ENCODE peak calls at places on chromosomes 6 and 20, in eight cellular contexts. One of them, this sample, is unnamed.

GRCh38 chr6:44923416-44923815 is 404.7 kb upstream of the RUNX2 start:
- DNase-seq in right cardiac atrium: no peak
- DNase-seq in GM23248: no peak
- DNase-seq in GM12891: no peak
- DNase-seq in stimulated activated CD4-positive, alpha-beta T cell treated with anti-CD3 and anti-CD28 coated beads, Interleukin-4, amount 100 ng/mL, for 48 hours: no peak
- DNase-seq in activated T-helper 9 cell treated with anti-CD3 and anti-CD28 coated beads, Interleukin-2, amount 50 U/mL, for 16 hours: no peak
- DNase-seq in psoas muscle: no peak
- DNase-seq in lower lobe of right lung: no peak
- DNase-seq in this sample: no peak

GRCh38 chr6:41885930-41886329 is 9.2 kb downstream of the USP49 start:
- DNase-seq in lower lobe of right lung: no peak
- DNase-seq in right cardiac atrium: no peak
- DNase-seq in GM23248: no peak
- DNase-seq in psoas muscle: no peak
- DNase-seq in GM12891: no peak
- DNase-seq in activated T-helper 9 cell treated with anti-CD3 and anti-CD28 coated beads, Interleukin-2, amount 50 U/mL, for 16 hours: no peak
- DNase-seq in stimulated activated CD4-positive, alpha-beta T cell treated with anti-CD3 and anti-CD28 coated beads, Interleukin-4, amount 100 ng/mL, for 48 hours: no peak
- DNase-seq in this sample: no peak

GRCh38 chr20:59299961-59300340 is 460 bp upstream of the EDN3 start:
- DNase-seq in psoas muscle: no peak
- DNase-seq in stimulated activated CD4-positive, alpha-beta T cell treated with anti-CD3 and anti-CD28 coated beads, Interleukin-4, amount 100 ng/mL, for 48 hours: no peak
- DNase-seq in GM12891: no peak
- DNase-seq in GM23248: no peak
- DNase-seq in activated T-helper 9 cell treated with anti-CD3 and anti-CD28 coated beads, Interleukin-2, amount 50 U/mL, for 16 hours: no peak
- DNase-seq in right cardiac atrium: no peak
- DNase-seq in lower lobe of right lung: no peak
- DNase-seq in this sample: no peak

GRCh38 chr6:157637941-157638340 is 185.1 kb upstream of the SNX9 start:
- DNase-seq in psoas muscle: no peak
- DNase-seq in GM12891: no peak
- DNase-seq in GM23248: no peak
- DNase-seq in activated T-helper 9 cell treated with anti-CD3 and anti-CD28 coated beads, Interleukin-2, amount 50 U/mL, for 16 hours: no peak
- DNase-seq in right cardiac atrium: no peak
- DNase-seq in stimulated activated CD4-positive, alpha-beta T cell treated with anti-CD3 and anti-CD28 coated beads, Interleukin-4, amount 100 ng/mL, for 48 hours: no peak
- DNase-seq in lower lobe of right lung: no peak
- DNase-seq in this sample: no peak

GRCh38 chr6:89986650-89987074 is 92.4 kb downstream of the GJA10 start:
- DNase-seq in activated T-helper 9 cell treated with anti-CD3 and anti-CD28 coated beads, Interleukin-2, amount 50 U/mL, for 16 hours: no peak
- DNase-seq in right cardiac atrium: no peak
- DNase-seq in psoas muscle: no peak
- DNase-seq in lower lobe of right lung: no peak
- DNase-seq in stimulated activated CD4-positive, alpha-beta T cell treated with anti-CD3 and anti-CD28 coated beads, Interleukin-4, amount 100 ng/mL, for 48 hours: no peak
- DNase-seq in GM12891: no peak
- DNase-seq in GM23248: peak
- DNase-seq in this sample: no peak

GRCh38 chr20:46226602-46227001 is 81.7 kb downstream of the CDH22 start:
- DNase-seq in psoas muscle: no peak
- DNase-seq in lower lobe of right lung: no peak
- DNase-seq in GM12891: no peak
- DNase-seq in right cardiac atrium: no peak
- DNase-seq in GM23248: peak
- DNase-seq in stimulated activated CD4-positive, alpha-beta T cell treated with anti-CD3 and anti-CD28 coated beads, Interleukin-4, amount 100 ng/mL, for 48 hours: no peak
- DNase-seq in activated T-helper 9 cell treated with anti-CD3 and anti-CD28 coated beads, Interleukin-2, amount 50 U/mL, for 16 hours: no peak
- DNase-seq in this sample: no peak

GRCh38 chr20:56685879-56686278 is 56.8 kb downstream of the TFAP2C start:
- DNase-seq in GM12891: no peak
- DNase-seq in activated T-helper 9 cell treated with anti-CD3 and anti-CD28 coated beads, Interleukin-2, amount 50 U/mL, for 16 hours: no peak
- DNase-seq in right cardiac atrium: no peak
- DNase-seq in lower lobe of right lung: no peak
- DNase-seq in stimulated activated CD4-positive, alpha-beta T cell treated with anti-CD3 and anti-CD28 coated beads, Interleukin-4, amount 100 ng/mL, for 48 hours: no peak
- DNase-seq in GM23248: no peak
- DNase-seq in psoas muscle: no peak
- DNase-seq in this sample: no peak

GRCh38 chr6:136123464-136123863 is 126.6 kb downstream of the MTFR2 start:
- DNase-seq in GM12891: no peak
- DNase-seq in activated T-helper 9 cell treated with anti-CD3 and anti-CD28 coated beads, Interleukin-2, amount 50 U/mL, for 16 hours: no peak
- DNase-seq in stimulated activated CD4-positive, alpha-beta T cell treated with anti-CD3 and anti-CD28 coated beads, Interleukin-4, amount 100 ng/mL, for 48 hours: no peak
- DNase-seq in lower lobe of right lung: no peak
- DNase-seq in GM23248: peak
- DNase-seq in right cardiac atrium: no peak
- DNase-seq in psoas muscle: no peak
- DNase-seq in this sample: no peak

GRCh38 chr20:23050847-23051627 is 1.6 kb upstream of the THBD start:
- DNase-seq in GM23248: peak
- DNase-seq in psoas muscle: peak
- DNase-seq in lower lobe of right lung: peak
- DNase-seq in GM12891: peak
- DNase-seq in stimulated activated CD4-positive, alpha-beta T cell treated with anti-CD3 and anti-CD28 coated beads, Interleukin-4, amount 100 ng/mL, for 48 hours: peak
- DNase-seq in activated T-helper 9 cell treated with anti-CD3 and anti-CD28 coated beads, Interleukin-2, amount 50 U/mL, for 16 hours: no peak
- DNase-seq in right cardiac atrium: peak
- DNase-seq in this sample: no peak

GRCh38 chr6:90414352-90414751 is 117.7 kb upstream of the BACH2 start:
- DNase-seq in lower lobe of right lung: no peak
- DNase-seq in right cardiac atrium: no peak
- DNase-seq in stimulated activated CD4-positive, alpha-beta T cell treated with anti-CD3 and anti-CD28 coated beads, Interleukin-4, amount 100 ng/mL, for 48 hours: no peak
- DNase-seq in GM23248: no peak
- DNase-seq in GM12891: no peak
- DNase-seq in activated T-helper 9 cell treated with anti-CD3 and anti-CD28 coated beads, Interleukin-2, amount 50 U/mL, for 16 hours: no peak
- DNase-seq in psoas muscle: no peak
- DNase-seq in this sample: no peak

GRCh38 chr6:112979830-112980229 is 632.7 kb downstream of the RFPL4B start:
- DNase-seq in GM12891: no peak
- DNase-seq in stimulated activated CD4-positive, alpha-beta T cell treated with anti-CD3 and anti-CD28 coated beads, Interleukin-4, amount 100 ng/mL, for 48 hours: no peak
- DNase-seq in psoas muscle: no peak
- DNase-seq in GM23248: peak
- DNase-seq in activated T-helper 9 cell treated with anti-CD3 and anti-CD28 coated beads, Interleukin-2, amount 50 U/mL, for 16 hours: no peak
- DNase-seq in right cardiac atrium: no peak
- DNase-seq in lower lobe of right lung: no peak
- DNase-seq in this sample: no peak

GRCh38 chr20:346640-347316 is at the start of gene NRSN2:
- DNase-seq in activated T-helper 9 cell treated with anti-CD3 and anti-CD28 coated beads, Interleukin-2, amount 50 U/mL, for 16 hours: no peak
- DNase-seq in right cardiac atrium: peak
- DNase-seq in GM23248: peak
- DNase-seq in GM12891: peak
- DNase-seq in stimulated activated CD4-positive, alpha-beta T cell treated with anti-CD3 and anti-CD28 coated beads, Interleukin-4, amount 100 ng/mL, for 48 hours: no peak
- DNase-seq in lower lobe of right lung: peak
- DNase-seq in psoas muscle: peak
- DNase-seq in this sample: no peak

GRCh38 chr6:89843070-89843469 is 13.4 kb downstream of the CASP8AP2 start:
- DNase-seq in activated T-helper 9 cell treated with anti-CD3 and anti-CD28 coated beads, Interleukin-2, amount 50 U/mL, for 16 hours: no peak
- DNase-seq in GM12891: no peak
- DNase-seq in psoas muscle: no peak
- DNase-seq in stimulated activated CD4-positive, alpha-beta T cell treated with anti-CD3 and anti-CD28 coated beads, Interleukin-4, amount 100 ng/mL, for 48 hours: no peak
- DNase-seq in GM23248: peak
- DNase-seq in right cardiac atrium: no peak
- DNase-seq in lower lobe of right lung: no peak
- DNase-seq in this sample: no peak

GRCh38 chr20:24425523-24425922 is 43.9 kb upstream of the SYNDIG1 start:
- DNase-seq in activated T-helper 9 cell treated with anti-CD3 and anti-CD28 coated beads, Interleukin-2, amount 50 U/mL, for 16 hours: no peak
- DNase-seq in lower lobe of right lung: no peak
- DNase-seq in GM12891: no peak
- DNase-seq in right cardiac atrium: no peak
- DNase-seq in psoas muscle: no peak
- DNase-seq in stimulated activated CD4-positive, alpha-beta T cell treated with anti-CD3 and anti-CD28 coated beads, Interleukin-4, amount 100 ng/mL, for 48 hours: no peak
- DNase-seq in GM23248: no peak
- DNase-seq in this sample: no peak

GRCh38 chr6:35050291-35050987 is 90.7 kb downstream of the TCP11 start:
- DNase-seq in psoas muscle: no peak
- DNase-seq in stimulated activated CD4-positive, alpha-beta T cell treated with anti-CD3 and anti-CD28 coated beads, Interleukin-4, amount 100 ng/mL, for 48 hours: no peak
- DNase-seq in activated T-helper 9 cell treated with anti-CD3 and anti-CD28 coated beads, Interleukin-2, amount 50 U/mL, for 16 hours: no peak
- DNase-seq in right cardiac atrium: no peak
- DNase-seq in GM12891: no peak
- DNase-seq in lower lobe of right lung: no peak
- DNase-seq in GM23248: no peak
- DNase-seq in this sample: no peak

GRCh38 chr6:84466521-84466920 is 239.1 kb upstream of the CEP162 start:
- DNase-seq in GM12891: no peak
- DNase-seq in activated T-helper 9 cell treated with anti-CD3 and anti-CD28 coated beads, Interleukin-2, amount 50 U/mL, for 16 hours: no peak
- DNase-seq in GM23248: peak
- DNase-seq in stimulated activated CD4-positive, alpha-beta T cell treated with anti-CD3 and anti-CD28 coated beads, Interleukin-4, amount 100 ng/mL, for 48 hours: no peak
- DNase-seq in psoas muscle: no peak
- DNase-seq in right cardiac atrium: no peak
- DNase-seq in lower lobe of right lung: no peak
- DNase-seq in this sample: no peak

GRCh38 chr20:1637755-1638154 is 17.9 kb upstream of the SIRPB1 start:
- DNase-seq in activated T-helper 9 cell treated with anti-CD3 and anti-CD28 coated beads, Interleukin-2, amount 50 U/mL, for 16 hours: no peak
- DNase-seq in stimulated activated CD4-positive, alpha-beta T cell treated with anti-CD3 and anti-CD28 coated beads, Interleukin-4, amount 100 ng/mL, for 48 hours: no peak
- DNase-seq in psoas muscle: no peak
- DNase-seq in right cardiac atrium: no peak
- DNase-seq in GM23248: no peak
- DNase-seq in lower lobe of right lung: no peak
- DNase-seq in GM12891: no peak
- DNase-seq in this sample: no peak

GRCh38 chr6:77893391-77893790 is 240.6 kb downstream of the MEI4 start:
- DNase-seq in psoas muscle: no peak
- DNase-seq in right cardiac atrium: no peak
- DNase-seq in activated T-helper 9 cell treated with anti-CD3 and anti-CD28 coated beads, Interleukin-2, amount 50 U/mL, for 16 hours: no peak
- DNase-seq in lower lobe of right lung: no peak
- DNase-seq in GM12891: no peak
- DNase-seq in stimulated activated CD4-positive, alpha-beta T cell treated with anti-CD3 and anti-CD28 coated beads, Interleukin-4, amount 100 ng/mL, for 48 hours: no peak
- DNase-seq in GM23248: no peak
- DNase-seq in this sample: no peak

GRCh38 chr6:167858086-167858591 is 31.4 kb downstream of the AFDN start:
- DNase-seq in right cardiac atrium: no peak
- DNase-seq in GM23248: peak
- DNase-seq in stimulated activated CD4-positive, alpha-beta T cell treated with anti-CD3 and anti-CD28 coated beads, Interleukin-4, amount 100 ng/mL, for 48 hours: no peak
- DNase-seq in lower lobe of right lung: no peak
- DNase-seq in activated T-helper 9 cell treated with anti-CD3 and anti-CD28 coated beads, Interleukin-2, amount 50 U/mL, for 16 hours: no peak
- DNase-seq in GM12891: no peak
- DNase-seq in psoas muscle: no peak
- DNase-seq in this sample: no peak

GRCh38 chr6:140178550-140179334 is 804.3 kb upstream of the CITED2 start:
- DNase-seq in stimulated activated CD4-positive, alpha-beta T cell treated with anti-CD3 and anti-CD28 coated beads, Interleukin-4, amount 100 ng/mL, for 48 hours: no peak
- DNase-seq in psoas muscle: no peak
- DNase-seq in lower lobe of right lung: no peak
- DNase-seq in GM12891: no peak
- DNase-seq in GM23248: peak
- DNase-seq in activated T-helper 9 cell treated with anti-CD3 and anti-CD28 coated beads, Interleukin-2, amount 50 U/mL, for 16 hours: no peak
- DNase-seq in right cardiac atrium: no peak
- DNase-seq in this sample: no peak

GRCh38 chr6:28491984-28492317 is 23.6 kb downstream of the GPX6 start:
- DNase-seq in GM12891: no peak
- DNase-seq in GM23248: no peak
- DNase-seq in stimulated activated CD4-positive, alpha-beta T cell treated with anti-CD3 and anti-CD28 coated beads, Interleukin-4, amount 100 ng/mL, for 48 hours: no peak
- DNase-seq in right cardiac atrium: no peak
- DNase-seq in psoas muscle: no peak
- DNase-seq in activated T-helper 9 cell treated with anti-CD3 and anti-CD28 coated beads, Interleukin-2, amount 50 U/mL, for 16 hours: no peak
- DNase-seq in lower lobe of right lung: no peak
- DNase-seq in this sample: no peak

GRCh38 chr6:36698871-36699271 is 1.2 kb downstream of the RAB44 start:
- DNase-seq in activated T-helper 9 cell treated with anti-CD3 and anti-CD28 coated beads, Interleukin-2, amount 50 U/mL, for 16 hours: no peak
- DNase-seq in right cardiac atrium: no peak
- DNase-seq in stimulated activated CD4-positive, alpha-beta T cell treated with anti-CD3 and anti-CD28 coated beads, Interleukin-4, amount 100 ng/mL, for 48 hours: no peak
- DNase-seq in GM12891: no peak
- DNase-seq in lower lobe of right lung: no peak
- DNase-seq in GM23248: no peak
- DNase-seq in psoas muscle: no peak
- DNase-seq in this sample: no peak

GRCh38 chr20:32959351-32960221 is 44.6 kb downstream of the SUN5 start:
- DNase-seq in lower lobe of right lung: no peak
- DNase-seq in stimulated activated CD4-positive, alpha-beta T cell treated with anti-CD3 and anti-CD28 coated beads, Interleukin-4, amount 100 ng/mL, for 48 hours: no peak
- DNase-seq in activated T-helper 9 cell treated with anti-CD3 and anti-CD28 coated beads, Interleukin-2, amount 50 U/mL, for 16 hours: no peak
- DNase-seq in right cardiac atrium: no peak
- DNase-seq in psoas muscle: no peak
- DNase-seq in GM12891: no peak
- DNase-seq in GM23248: no peak
- DNase-seq in this sample: no peak

GRCh38 chr20:36784116-36784515 is 10.6 kb upstream of the DSN1 start:
- DNase-seq in activated T-helper 9 cell treated with anti-CD3 and anti-CD28 coated beads, Interleukin-2, amount 50 U/mL, for 16 hours: no peak
- DNase-seq in GM23248: no peak
- DNase-seq in right cardiac atrium: no peak
- DNase-seq in GM12891: no peak
- DNase-seq in stimulated activated CD4-positive, alpha-beta T cell treated with anti-CD3 and anti-CD28 coated beads, Interleukin-4, amount 100 ng/mL, for 48 hours: no peak
- DNase-seq in psoas muscle: no peak
- DNase-seq in lower lobe of right lung: no peak
- DNase-seq in this sample: no peak

GRCh38 chr6:33728438-33728837 is 16.9 kb upstream of the UQCC2 start:
- DNase-seq in stimulated activated CD4-positive, alpha-beta T cell treated with anti-CD3 and anti-CD28 coated beads, Interleukin-4, amount 100 ng/mL, for 48 hours: no peak
- DNase-seq in right cardiac atrium: peak
- DNase-seq in lower lobe of right lung: peak
- DNase-seq in GM12891: no peak
- DNase-seq in GM23248: no peak
- DNase-seq in activated T-helper 9 cell treated with anti-CD3 and anti-CD28 coated beads, Interleukin-2, amount 50 U/mL, for 16 hours: no peak
- DNase-seq in psoas muscle: no peak
- DNase-seq in this sample: no peak